ENCODE peak calls at places on chromosomes 6 and 20, in ten cellular contexts. P is iPS DF 19.7; T is stimulated activated naive B cell treated with anti-CD40 and anti-IgM and Interleukin-4, amounts not matched to agents 10 μg/mL and 1 μg/mL and 100 μg/mL, for 72 hours; O is SHP77; U is T-helper 2 cell; V is type B pancreatic cell; D is mesothelial cell of epicardium; W is NCI-H2171; C is RWPE1; R is omental fat pad. S is an unnamed sample.

GRCh38 chr6:132060591-132060990 is 109.4 kb upstream of the CCN2 start:
- DNase-seq in P (no peak), T (no peak), O (peak; percentile 19), U (no peak), V (no peak), D (no peak), W (no peak), C (peak; percentile 24), R (no peak), S (peak; percentile 23)

GRCh38 chr6:142737368-142738060 is 207.5 kb downstream of the HIVEP2 start:
- DNase-seq in P (no peak), T (no peak), O (no peak), U (no peak), V (no peak), D (no peak), W (peak; percentile 16), C (no peak), R (no peak), S (peak; percentile 32)

GRCh38 chr6:44533221-44533820 is 145.8 kb downstream of the CDC5L start:
- DNase-seq in P (no peak), T (no peak), O (no peak), U (no peak), V (no peak), D (no peak), W (no peak), C (no peak), R (no peak), S (no peak)

GRCh38 chr6:138085839-138086222 is 21.4 kb downstream of the PERP start:
- DNase-seq in P (no peak), T (no peak), O (no peak), U (no peak), V (no peak), D (no peak), W (no peak), C (no peak), R (no peak), S (no peak)

GRCh38 chr6:38021029-38021428 is 201.5 kb downstream of the ZFAND3 start:
- DNase-seq in P (no peak), T (no peak), O (peak; percentile 34), U (no peak), V (no peak), D (no peak), W (no peak), C (no peak), R (no peak), S (peak; percentile 94)

GRCh38 chr6:30260036-30260504 is 46.9 kb upstream of the TRIM26 start:
- DNase-seq in P (no peak), T (peak; percentile 17), O (no peak), U (no peak), V (no peak), D (no peak), W (no peak), C (no peak), R (no peak), S (no peak)

GRCh38 chr6:105174512-105174911 is 5.3 kb downstream of the POPDC3 start:
- DNase-seq in P (no peak), T (no peak), O (no peak), U (no peak), V (no peak), D (no peak), W (no peak), C (peak; percentile 48), R (no peak), S (no peak)

GRCh38 chr6:144248470-144249301 is 36.4 kb upstream of the UTRN start:
- DNase-seq in P (no peak), T (no peak), O (no peak), U (no peak), V (no peak), D (no peak), W (no peak), C (no peak), R (no peak), S (no peak)

GRCh38 chr20:19758888-19759331 is 852 bp downstream of the RIN2 start:
- DNase-seq in P (no peak), T (peak; percentile 6), O (no peak), U (no peak), V (peak; percentile 81), D (peak; percentile 62), W (peak; percentile 93), C (no peak), R (no peak), S (no peak)

GRCh38 chr20:53735536-53736050 is 142.0 kb upstream of the ZNF217 start:
- DNase-seq in P (no peak), T (no peak), O (no peak), U (no peak), V (no peak), D (no peak), W (no peak), C (peak; percentile 96), R (no peak), S (no peak)

GRCh38 chr6:152846825-152847224 is 96.2 kb downstream of the VIP start:
- DNase-seq in P (no peak), T (no peak), O (peak; percentile 57), U (no peak), V (no peak), D (no peak), W (peak; percentile 3), C (no peak), R (no peak), S (peak; percentile 17)

GRCh38 chr6:47075741-47076421 is 33.7 kb upstream of the ADGRF1 start:
- DNase-seq in P (no peak), T (no peak), O (no peak), U (no peak), V (no peak), D (no peak), W (no peak), C (peak; percentile 58), R (no peak), S (no peak)

GRCh38 chr6:47034919-47035318 is 7.2 kb downstream of the ADGRF1 start:
- DNase-seq in P (no peak), T (no peak), O (peak; percentile 91), U (no peak), V (no peak), D (peak; percentile 52), W (peak; percentile 27), C (peak; percentile 84), R (no peak), S (peak; percentile 95)

GRCh38 chr20:46978871-46979536 is 84.4 kb downstream of the EYA2 start:
- DNase-seq in P (no peak), T (no peak), O (no peak), U (no peak), V (no peak), D (no peak), W (peak; percentile 100), C (no peak), R (no peak), S (no peak)

GRCh38 chr6:16803294-16804006 is 42.2 kb upstream of the ATXN1 start:
- DNase-seq in P (peak; percentile 89), T (no peak), O (peak; percentile 54), U (no peak), V (peak; percentile 74), D (peak; percentile 57), W (no peak), C (no peak), R (no peak), S (no peak)

GRCh38 chr6:55825402-55826051 is 49.9 kb downstream of the BMP5 start:
- DNase-seq in P (no peak), T (no peak), O (no peak), U (no peak), V (no peak), D (no peak), W (no peak), C (peak; percentile 44), R (no peak), S (no peak)

GRCh38 chr6:53209681-53210080 is 61.0 kb upstream of the GCM1 start:
- DNase-seq in P (no peak), T (no peak), O (no peak), U (no peak), V (no peak), D (no peak), W (no peak), C (no peak), R (no peak), S (no peak)

GRCh38 chr6:2848851-2849250 is 7.2 kb upstream of the SERPINB1 start:
- DNase-seq in P (no peak), T (no peak), O (no peak), U (peak; percentile 21), V (no peak), D (no peak), W (no peak), C (no peak), R (no peak), S (no peak)

GRCh38 chr6:34338377-34338776 is 54.1 kb downstream of the NUDT3 start:
- DNase-seq in P (no peak), T (no peak), O (no peak), U (no peak), V (no peak), D (no peak), W (no peak), C (no peak), R (no peak), S (no peak)

GRCh38 chr6:105851181-105851580 is 235.0 kb upstream of the PRDM1 start:
- DNase-seq in P (no peak), T (no peak), O (no peak), U (no peak), V (no peak), D (no peak), W (no peak), C (no peak), R (no peak), S (no peak)

GRCh38 chr6:81682858-81683257 is 69.6 kb downstream of the TENT5A start:
- DNase-seq in P (no peak), T (no peak), O (no peak), U (no peak), V (no peak), D (no peak), W (no peak), C (no peak), R (no peak), S (no peak)

GRCh38 chr6:115759051-115759450 is 301.6 kb downstream of the FRK start:
- DNase-seq in P (no peak), T (no peak), O (no peak), U (no peak), V (no peak), D (no peak), W (no peak), C (no peak), R (no peak), S (no peak)